ENCODE peak calls at places on chromosomes 2 and 18, in nine cellular contexts. One of them, this sample, is unnamed.

GRCh38 chr2:145022671-145023330 is 502.9 kb upstream of the ZEB2 start:
- DNase-seq in frontal cortex: no peak
- DNase-seq in A172: peak
- DNase-seq in cerebellum: no peak
- DNase-seq in hepatocyte: no peak
- DNase-seq in skeletal muscle cell: no peak
- DNase-seq in chondrocyte: no peak
- DNase-seq in HFFc6: peak
- DNase-seq in activated naive CD4-positive, alpha-beta T cell treated with anti-CD3 and anti-CD28 coated beads, Interleukin-2, amount 10 ng/mL, durations not matched to agents 7 days and 5 days: no peak
- DNase-seq in this sample: peak

GRCh38 chr2:149192425-149192824 is 138.0 kb upstream of the LYPD6 start:
- DNase-seq in frontal cortex: no peak
- DNase-seq in A172: peak
- DNase-seq in cerebellum: no peak
- DNase-seq in hepatocyte: no peak
- DNase-seq in skeletal muscle cell: no peak
- DNase-seq in chondrocyte: no peak
- DNase-seq in HFFc6: no peak
- DNase-seq in activated naive CD4-positive, alpha-beta T cell treated with anti-CD3 and anti-CD28 coated beads, Interleukin-2, amount 10 ng/mL, durations not matched to agents 7 days and 5 days: no peak
- DNase-seq in this sample: peak

GRCh38 chr2:132752421-132753206 is 82.6 kb upstream of the LYPD1 start:
- DNase-seq in frontal cortex: no peak
- DNase-seq in A172: no peak
- DNase-seq in cerebellum: no peak
- DNase-seq in hepatocyte: no peak
- DNase-seq in skeletal muscle cell: no peak
- DNase-seq in chondrocyte: no peak
- DNase-seq in HFFc6: no peak
- DNase-seq in activated naive CD4-positive, alpha-beta T cell treated with anti-CD3 and anti-CD28 coated beads, Interleukin-2, amount 10 ng/mL, durations not matched to agents 7 days and 5 days: no peak
- DNase-seq in this sample: no peak

GRCh38 chr2:156327835-156328401 is 4.6 kb downstream of the NR4A2 start:
- DNase-seq in frontal cortex: no peak
- DNase-seq in A172: no peak
- DNase-seq in cerebellum: no peak
- DNase-seq in hepatocyte: no peak
- DNase-seq in skeletal muscle cell: no peak
- DNase-seq in chondrocyte: no peak
- DNase-seq in HFFc6: no peak
- DNase-seq in activated naive CD4-positive, alpha-beta T cell treated with anti-CD3 and anti-CD28 coated beads, Interleukin-2, amount 10 ng/mL, durations not matched to agents 7 days and 5 days: no peak
- DNase-seq in this sample: no peak

GRCh38 chr2:62785810-62786593 is 80.5 kb downstream of the EHBP1 start:
- DNase-seq in frontal cortex: no peak
- DNase-seq in A172: peak
- DNase-seq in cerebellum: no peak
- DNase-seq in hepatocyte: no peak
- DNase-seq in skeletal muscle cell: no peak
- DNase-seq in chondrocyte: no peak
- DNase-seq in HFFc6: peak
- DNase-seq in activated naive CD4-positive, alpha-beta T cell treated with anti-CD3 and anti-CD28 coated beads, Interleukin-2, amount 10 ng/mL, durations not matched to agents 7 days and 5 days: no peak
- DNase-seq in this sample: peak

GRCh38 chr2:165293439-165294420 is 54.5 kb downstream of the SCN2A start:
- DNase-seq in frontal cortex: peak
- DNase-seq in A172: peak
- DNase-seq in cerebellum: peak
- DNase-seq in hepatocyte: peak
- DNase-seq in skeletal muscle cell: peak
- DNase-seq in chondrocyte: no peak
- DNase-seq in HFFc6: peak
- DNase-seq in activated naive CD4-positive, alpha-beta T cell treated with anti-CD3 and anti-CD28 coated beads, Interleukin-2, amount 10 ng/mL, durations not matched to agents 7 days and 5 days: peak
- DNase-seq in this sample: peak

GRCh38 chr2:11807156-11808015 is 61.0 kb downstream of the LPIN1 start:
- DNase-seq in frontal cortex: no peak
- DNase-seq in A172: no peak
- DNase-seq in cerebellum: no peak
- DNase-seq in hepatocyte: no peak
- DNase-seq in skeletal muscle cell: no peak
- DNase-seq in chondrocyte: no peak
- DNase-seq in HFFc6: no peak
- DNase-seq in activated naive CD4-positive, alpha-beta T cell treated with anti-CD3 and anti-CD28 coated beads, Interleukin-2, amount 10 ng/mL, durations not matched to agents 7 days and 5 days: no peak
- DNase-seq in this sample: no peak

GRCh38 chr18:52435301-52435700 is 95.3 kb downstream of the DCC start:
- DNase-seq in frontal cortex: no peak
- DNase-seq in A172: no peak
- DNase-seq in cerebellum: no peak
- DNase-seq in hepatocyte: no peak
- DNase-seq in skeletal muscle cell: no peak
- DNase-seq in chondrocyte: no peak
- DNase-seq in HFFc6: no peak
- DNase-seq in activated naive CD4-positive, alpha-beta T cell treated with anti-CD3 and anti-CD28 coated beads, Interleukin-2, amount 10 ng/mL, durations not matched to agents 7 days and 5 days: no peak
- DNase-seq in this sample: no peak

GRCh38 chr2:12819721-12820120 is 103.0 kb downstream of the TRIB2 start:
- DNase-seq in frontal cortex: no peak
- DNase-seq in A172: peak
- DNase-seq in cerebellum: no peak
- DNase-seq in hepatocyte: no peak
- DNase-seq in skeletal muscle cell: no peak
- DNase-seq in chondrocyte: no peak
- DNase-seq in HFFc6: peak
- DNase-seq in activated naive CD4-positive, alpha-beta T cell treated with anti-CD3 and anti-CD28 coated beads, Interleukin-2, amount 10 ng/mL, durations not matched to agents 7 days and 5 days: no peak
- DNase-seq in this sample: peak

GRCh38 chr2:180647206-180647605 is 333.2 kb upstream of the UBE2E3 start:
- DNase-seq in frontal cortex: no peak
- DNase-seq in A172: no peak
- DNase-seq in cerebellum: no peak
- DNase-seq in hepatocyte: no peak
- DNase-seq in skeletal muscle cell: no peak
- DNase-seq in chondrocyte: no peak
- DNase-seq in HFFc6: no peak
- DNase-seq in activated naive CD4-positive, alpha-beta T cell treated with anti-CD3 and anti-CD28 coated beads, Interleukin-2, amount 10 ng/mL, durations not matched to agents 7 days and 5 days: no peak
- DNase-seq in this sample: no peak

GRCh38 chr2:73283545-73284295 is 558 bp downstream of the FBXO41 start:
- DNase-seq in frontal cortex: no peak
- DNase-seq in A172: no peak
- DNase-seq in cerebellum: peak
- DNase-seq in hepatocyte: no peak
- DNase-seq in skeletal muscle cell: no peak
- DNase-seq in chondrocyte: no peak
- DNase-seq in HFFc6: no peak
- DNase-seq in activated naive CD4-positive, alpha-beta T cell treated with anti-CD3 and anti-CD28 coated beads, Interleukin-2, amount 10 ng/mL, durations not matched to agents 7 days and 5 days: peak
- DNase-seq in this sample: no peak

GRCh38 chr2:96927420-96928171 is 57.7 kb upstream of the SEMA4C start:
- DNase-seq in frontal cortex: no peak
- DNase-seq in A172: no peak
- DNase-seq in cerebellum: peak
- DNase-seq in hepatocyte: peak
- DNase-seq in skeletal muscle cell: peak
- DNase-seq in chondrocyte: no peak
- DNase-seq in HFFc6: peak
- DNase-seq in activated naive CD4-positive, alpha-beta T cell treated with anti-CD3 and anti-CD28 coated beads, Interleukin-2, amount 10 ng/mL, durations not matched to agents 7 days and 5 days: no peak
- DNase-seq in this sample: peak